ENCODE peak calls at places on chromosomes 4 and X, in nine cellular contexts. D, S, I, K, R, U, W, M and L are unnamed samples.

GRCh38 chr4:184887333-184887732 is 61.6 kb upstream of the ACSL1 start:
- DNase-seq in D (no peak), S (no peak), I (no peak), K (no peak), R (no peak), U (no peak), W (no peak), M (no peak), L (no peak)

GRCh38 chrX:16839852-16840460 is 30.2 kb downstream of the RBBP7 start:
- DNase-seq in D (no peak), S (peak), I (peak), K (no peak), R (peak), U (no peak), W (peak), M (no peak), L (peak)

GRCh38 chr4:141134051-141134450 is 782 bp upstream of the RNF150 start:
- DNase-seq in D (no peak), S (no peak), I (peak), K (no peak), R (no peak), U (no peak), W (no peak), M (peak), L (peak)

GRCh38 chrX:80578518-80579105 is 158.4 kb downstream of the TENT5D start:
- DNase-seq in D (peak), S (peak), I (peak), K (peak), R (no peak), U (no peak), W (peak), M (peak), L (peak)

GRCh38 chrX:43971966-43972961 is 926 bp downstream of the NDP start:
- DNase-seq in D (no peak), S (no peak), I (peak), K (no peak), R (peak), U (no peak), W (peak), M (no peak), L (no peak)

GRCh38 chr4:152590179-152591031 is 54.5 kb upstream of the FBXW7 start:
- DNase-seq in D (peak), S (no peak), I (peak), K (peak), R (peak), U (no peak), W (peak), M (peak), L (peak)

GRCh38 chrX:135264210-135264609 is 12.3 kb downstream of the ETDA start:
- DNase-seq in D (no peak), S (no peak), I (no peak), K (no peak), R (no peak), U (no peak), W (no peak), M (no peak), L (no peak)

GRCh38 chr4:15479089-15479912 is 9.6 kb downstream of the CC2D2A start:
- DNase-seq in D (peak), S (peak), I (peak), K (peak), R (peak), U (no peak), W (peak), M (peak), L (peak)

GRCh38 chr4:124184767-124185166 is 527.8 kb downstream of the ANKRD50 start:
- DNase-seq in D (no peak), S (no peak), I (no peak), K (no peak), R (no peak), U (no peak), W (no peak), M (no peak), L (no peak)

GRCh38 chr4:159267023-159267939 is 164.4 kb downstream of the RAPGEF2 start:
- DNase-seq in D (no peak), S (no peak), I (no peak), K (no peak), R (no peak), U (no peak), W (no peak), M (no peak), L (peak)

GRCh38 chr4:113700602-113701150 is 60.9 kb downstream of the CAMK2D start:
- DNase-seq in D (no peak), S (no peak), I (peak), K (no peak), R (no peak), U (no peak), W (no peak), M (no peak), L (no peak)

GRCh38 chr4:76623217-76624060 is 188.4 kb downstream of the SHROOM3 start:
- DNase-seq in D (no peak), S (no peak), I (no peak), K (no peak), R (no peak), U (no peak), W (peak), M (no peak), L (no peak)

GRCh38 chr4:7055111-7055989 is 12.2 kb downstream of the TADA2B start:
- DNase-seq in D (no peak), S (no peak), I (no peak), K (no peak), R (no peak), U (no peak), W (no peak), M (no peak), L (no peak)

GRCh38 chr4:153152453-153153338 is 51.5 kb upstream of the TRIM2 start:
- DNase-seq in D (no peak), S (peak), I (peak), K (no peak), R (no peak), U (peak), W (no peak), M (no peak), L (peak)

GRCh38 chr4:175450446-175450845 is 361.6 kb downstream of the GPM6A start:
- DNase-seq in D (no peak), S (no peak), I (no peak), K (no peak), R (no peak), U (no peak), W (no peak), M (no peak), L (no peak)

GRCh38 chrX:19121898-19122640 is at the start of gene ADGRG2:
- DNase-seq in D (no peak), S (peak), I (peak), K (no peak), R (peak), U (no peak), W (peak), M (peak), L (peak)

GRCh38 chr4:9762823-9763475 is 18.5 kb upstream of the DRD5 start:
- DNase-seq in D (peak), S (peak), I (peak), K (peak), R (peak), U (no peak), W (peak), M (peak), L (peak)

GRCh38 chr4:25884040-25884788 is 21.4 kb upstream of the SEL1L3 start:
- DNase-seq in D (peak), S (peak), I (no peak), K (peak), R (peak), U (no peak), W (peak), M (no peak), L (peak)

GRCh38 chr4:81930506-81931238 is 443.1 kb downstream of the HNRNPD start:
- DNase-seq in D (no peak), S (no peak), I (no peak), K (no peak), R (no peak), U (no peak), W (no peak), M (no peak), L (no peak)

GRCh38 chr4:5664778-5665177 is 43.6 kb downstream of the EVC2 start:
- DNase-seq in D (no peak), S (no peak), I (no peak), K (no peak), R (no peak), U (no peak), W (no peak), M (no peak), L (no peak)

GRCh38 chr4:153619811-153620210 is 64.3 kb upstream of the TLR2 start:
- DNase-seq in D (no peak), S (no peak), I (no peak), K (no peak), R (no peak), U (no peak), W (no peak), M (no peak), L (no peak)

GRCh38 chr4:108619372-108620100 is 840 bp upstream of the RPL34 start:
- DNase-seq in D (no peak), S (no peak), I (no peak), K (no peak), R (no peak), U (no peak), W (no peak), M (no peak), L (no peak)

GRCh38 chr4:185893500-185893899 is 81.5 kb upstream of the SORBS2 start:
- DNase-seq in D (no peak), S (no peak), I (no peak), K (no peak), R (no peak), U (no peak), W (no peak), M (no peak), L (no peak)

GRCh38 chrX:109049903-109050302 is 313.5 kb upstream of the IRS4 start:
- DNase-seq in D (no peak), S (no peak), I (no peak), K (no peak), R (no peak), U (no peak), W (no peak), M (no peak), L (no peak)

GRCh38 chrX:57451426-57452020 is 140.3 kb upstream of the ZXDB start:
- DNase-seq in D (no peak), S (no peak), I (no peak), K (no peak), R (no peak), U (no peak), W (no peak), M (no peak), L (no peak)

GRCh38 chr4:27194599-27194998 is 334.0 kb downstream of the STIM2 start:
- DNase-seq in D (no peak), S (no peak), I (no peak), K (no peak), R (no peak), U (no peak), W (no peak), M (no peak), L (no peak)